ENCODE peak calls at places on chromosome 19, in four cellular contexts. One of them, this sample, is unnamed.
A peak's percentile ranks its signal among the peaks of the same experiment; 100 is the strongest.

GRCh38 chr19:6279620-6279930 is 200 bp downstream of the MLLT1 start:
- DNase-seq in K562: no peak
- DNase-seq in H1: no peak
- DNase-seq in HepG2: no peak
- DNase-seq in this sample: no peak

GRCh38 chr19:47778954-47779351 is 450 bp downstream of the SELENOW start:
- DNase-seq in K562: no peak
- DNase-seq in HepG2: no peak
- DNase-seq in H1: no peak
- DNase-seq in this sample: no peak

GRCh38 chr19:13033819-13034611 is 38.7 kb downstream of the NFIX start:
- DNase-seq in H1: peak; percentile 86
- DNase-seq in K562: peak; percentile 75
- DNase-seq in HepG2: peak; percentile 55
- DNase-seq in this sample: peak; percentile 42

GRCh38 chr19:44875666-44876418 is 15.2 kb upstream of the TOMM40 start:
- DNase-seq in H1: no peak
- DNase-seq in HepG2: no peak
- DNase-seq in K562: no peak
- DNase-seq in this sample: no peak

GRCh38 chr19:45791744-45792481 is 732 bp downstream of the DMWD start:
- DNase-seq in K562: no peak
- DNase-seq in HepG2: no peak
- DNase-seq in H1: no peak
- DNase-seq in this sample: no peak

GRCh38 chr19:46890423-46891170 is 29.8 kb downstream of the ARHGAP35 start:
- DNase-seq in K562: no peak
- DNase-seq in HepG2: peak; percentile 99
- DNase-seq in H1: no peak
- DNase-seq in this sample: peak; percentile 87

GRCh38 chr19:6222884-6223283 is 56.9 kb downstream of the MLLT1 start:
- DNase-seq in K562: no peak
- DNase-seq in HepG2: no peak
- DNase-seq in H1: no peak
- DNase-seq in this sample: no peak

GRCh38 chr19:16051254-16052025 is 24.9 kb upstream of the TPM4 start:
- DNase-seq in HepG2: no peak
- DNase-seq in K562: peak; percentile 52
- DNase-seq in H1: no peak
- DNase-seq in this sample: peak; percentile 53

GRCh38 chr19:12806242-12807131 is at the start of gene RNASEH2A:
- DNase-seq in HepG2: peak; percentile 70
- DNase-seq in H1: peak; percentile 91
- DNase-seq in K562: peak; percentile 95
- DNase-seq in this sample: peak; percentile 86

GRCh38 chr19:35268546-35269424 is at the start of gene USF2:
- DNase-seq in H1: no peak
- DNase-seq in HepG2: peak; percentile 72
- DNase-seq in K562: peak; percentile 89
- DNase-seq in this sample: peak; percentile 93

GRCh38 chr19:10662384-10663251 is 8.5 kb downstream of the ILF3 start:
- DNase-seq in K562: no peak
- DNase-seq in H1: no peak
- DNase-seq in HepG2: no peak
- DNase-seq in this sample: no peak

GRCh38 chr19:45311640-45312039 is 11.0 kb downstream of the CKM start:
- DNase-seq in H1: no peak
- DNase-seq in K562: no peak
- DNase-seq in HepG2: peak; percentile 28
- DNase-seq in this sample: no peak

GRCh38 chr19:55383279-55383788 is 758 bp downstream of the TMEM238 start:
- DNase-seq in HepG2: no peak
- DNase-seq in H1: no peak
- DNase-seq in K562: no peak
- DNase-seq in this sample: no peak

GRCh38 chr19:14405758-14406644 is 13.1 kb downstream of the DDX39A start:
- DNase-seq in K562: peak; percentile 96
- DNase-seq in HepG2: peak; percentile 81
- DNase-seq in H1: peak; percentile 99
- DNase-seq in this sample: peak; percentile 71

GRCh38 chr19:46546194-46546896 is 50.7 kb upstream of the PNMA8B start:
- DNase-seq in HepG2: peak; percentile 30
- DNase-seq in H1: peak; percentile 59
- DNase-seq in K562: peak; percentile 76
- DNase-seq in this sample: peak; percentile 61

GRCh38 chr19:35797663-35798062 is 15.0 kb downstream of the PRODH2 start:
- DNase-seq in H1: peak; percentile 82
- DNase-seq in K562: peak; percentile 44
- DNase-seq in HepG2: no peak
- DNase-seq in this sample: no peak

GRCh38 chr19:18346091-18346490 is 5.7 kb downstream of the PGPEP1 start:
- DNase-seq in HepG2: no peak
- DNase-seq in H1: peak; percentile 61
- DNase-seq in K562: no peak
- DNase-seq in this sample: peak; percentile 40

GRCh38 chr19:53294786-53295441 is 27.4 kb upstream of the VN1R4 start:
- DNase-seq in HepG2: no peak
- DNase-seq in K562: no peak
- DNase-seq in H1: no peak
- DNase-seq in this sample: peak; percentile 19

GRCh38 chr19:8396563-8397203 is 6.5 kb downstream of the RAB11B start:
- DNase-seq in H1: peak; percentile 90
- DNase-seq in K562: peak; percentile 91
- DNase-seq in HepG2: peak; percentile 35
- DNase-seq in this sample: peak; percentile 38

GRCh38 chr19:31351212-31352193 is 2.3 kb upstream of the TSHZ3 start:
- DNase-seq in HepG2: no peak
- DNase-seq in K562: no peak
- DNase-seq in H1: peak; percentile 66
- DNase-seq in this sample: peak; percentile 33

GRCh38 chr19:50319156-50319555 is 10.0 kb downstream of the KCNC3 start:
- DNase-seq in K562: no peak
- DNase-seq in H1: no peak
- DNase-seq in HepG2: no peak
- DNase-seq in this sample: no peak

GRCh38 chr19:49020931-49021895 is 2.9 kb downstream of the CGB3 start:
- DNase-seq in K562: peak; percentile 42
- DNase-seq in H1: no peak
- DNase-seq in HepG2: peak; percentile 23
- DNase-seq in this sample: peak; percentile 55

GRCh38 chr19:12783849-12784393 is 7.4 kb upstream of the JUNB start:
- DNase-seq in H1: no peak
- DNase-seq in K562: peak; percentile 68
- DNase-seq in HepG2: peak; percentile 45
- DNase-seq in this sample: no peak

GRCh38 chr19:6278740-6279619 is 795 bp downstream of the MLLT1 start:
- DNase-seq in HepG2: no peak
- DNase-seq in H1: peak; percentile 52
- DNase-seq in K562: no peak
- DNase-seq in this sample: no peak

GRCh38 chr19:40400521-40400920 is 10.5 kb upstream of the HIPK4 start:
- DNase-seq in HepG2: no peak
- DNase-seq in H1: no peak
- DNase-seq in K562: no peak
- DNase-seq in this sample: no peak

GRCh38 chr19:49497047-49497789 is 984 bp downstream of the RPS11 start:
- DNase-seq in HepG2: no peak
- DNase-seq in K562: peak; percentile 89
- DNase-seq in H1: no peak
- DNase-seq in this sample: peak; percentile 77

GRCh38 chr19:16013181-16013850 is 63.0 kb upstream of the TPM4 start:
- DNase-seq in HepG2: no peak
- DNase-seq in H1: no peak
- DNase-seq in K562: no peak
- DNase-seq in this sample: no peak

GRCh38 chr19:13610042-13610691 is 103.9 kb upstream of the CACNA1A start:
- DNase-seq in HepG2: no peak
- DNase-seq in H1: no peak
- DNase-seq in K562: peak; percentile 7
- DNase-seq in this sample: no peak

GRCh38 chr19:39398297-39398864 is 7.2 kb downstream of the MED29 start:
- DNase-seq in HepG2: peak; percentile 36
- DNase-seq in H1: no peak
- DNase-seq in K562: peak; percentile 77
- DNase-seq in this sample: peak; percentile 84

GRCh38 chr19:10118960-10119359 is 739 bp downstream of the EIF3G start:
- DNase-seq in HepG2: no peak
- DNase-seq in H1: no peak
- DNase-seq in K562: peak; percentile 47
- DNase-seq in this sample: no peak

GRCh38 chr19:53953383-53953782 is 9.4 kb upstream of the CACNG8 start:
- DNase-seq in K562: no peak
- DNase-seq in H1: no peak
- DNase-seq in HepG2: no peak
- DNase-seq in this sample: no peak

GRCh38 chr19:22901431-22902130 is 69.5 kb downstream of the ZNF723 start:
- DNase-seq in HepG2: no peak
- DNase-seq in H1: no peak
- DNase-seq in K562: no peak
- DNase-seq in this sample: no peak

GRCh38 chr19:6769006-6769637 is 1.9 kb upstream of the SH2D3A start:
- DNase-seq in H1: peak; percentile 56
- DNase-seq in HepG2: no peak
- DNase-seq in K562: peak; percentile 61
- DNase-seq in this sample: peak; percentile 46

GRCh38 chr19:6220385-6221191 is 59.2 kb downstream of the MLLT1 start:
- DNase-seq in K562: no peak
- DNase-seq in H1: no peak
- DNase-seq in HepG2: no peak
- DNase-seq in this sample: no peak

GRCh38 chr19:51439021-51439465 is 19.2 kb downstream of the SIGLEC8 start:
- DNase-seq in HepG2: peak; percentile 14
- DNase-seq in K562: peak; percentile 51
- DNase-seq in H1: no peak
- DNase-seq in this sample: no peak

GRCh38 chr19:51440846-51441409 is 17.3 kb downstream of the SIGLEC8 start:
- DNase-seq in K562: peak; percentile 84
- DNase-seq in H1: no peak
- DNase-seq in HepG2: no peak
- DNase-seq in this sample: no peak

GRCh38 chr19:51440052-51440451 is 18.2 kb downstream of the SIGLEC8 start:
- DNase-seq in HepG2: no peak
- DNase-seq in K562: no peak
- DNase-seq in H1: no peak
- DNase-seq in this sample: no peak

DNA sequence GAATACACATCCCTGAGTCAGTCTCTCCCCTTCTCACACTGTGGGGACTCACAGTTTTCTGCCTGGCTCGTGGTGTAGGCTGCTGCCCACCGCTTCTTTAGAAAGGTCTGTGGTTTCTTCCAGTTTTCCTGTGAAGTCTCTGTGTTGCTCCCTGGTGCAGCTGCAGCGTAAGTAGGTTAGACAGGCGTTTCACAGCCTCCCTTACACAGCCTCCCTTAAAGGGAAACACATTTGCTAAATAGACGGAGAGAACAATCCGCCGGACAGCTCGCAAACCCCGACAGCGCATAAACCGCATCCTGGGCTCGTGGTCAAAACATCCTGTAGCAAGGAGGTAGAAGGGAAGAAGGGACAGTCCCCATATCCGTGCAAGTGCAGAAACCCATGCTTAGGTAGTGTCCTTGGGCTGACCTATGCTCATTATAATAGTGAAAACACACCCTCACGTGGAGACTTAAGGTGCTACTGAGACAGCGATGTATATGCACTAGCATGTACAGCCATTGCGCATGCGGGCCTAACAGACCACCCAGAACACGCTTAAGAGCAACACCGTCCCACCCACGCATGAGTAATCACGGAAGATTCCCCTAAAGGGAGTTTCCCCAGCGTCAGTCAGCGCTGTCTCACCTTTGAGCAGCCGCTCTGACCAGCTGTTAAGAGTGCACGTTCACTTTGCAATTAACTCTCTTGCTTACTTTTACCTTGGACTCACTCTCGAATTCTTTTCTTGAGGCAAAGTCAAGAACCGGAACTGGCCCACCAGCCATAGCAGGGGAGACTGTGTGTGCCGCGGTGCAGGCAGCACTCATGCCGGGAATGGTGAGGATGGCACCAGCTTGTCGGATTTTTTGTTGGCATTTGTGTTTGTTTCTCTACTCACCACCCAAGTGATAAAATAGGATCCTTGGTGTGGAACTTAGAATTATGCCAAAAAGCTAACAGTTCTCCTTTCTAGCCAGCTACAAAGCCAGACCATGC is 16.6 kb downstream of the SIGLEC8 start:
- DNase-seq in HepG2: no peak
- DNase-seq in H1: no peak
- DNase-seq in K562: peak; percentile 82
- DNase-seq in this sample: no peak
- TF ChIP-seq RNF2 in HepG2: no peak
- TF ChIP-seq RNF2 in H1: no peak
- TF ChIP-seq RNF2 in K562: peak; percentile 71
- TF ChIP-seq RNF2 in this sample: no peak

GRCh38 chr19:43799502-43800142 is 2.6 kb downstream of the LYPD5 start:
- DNase-seq in K562: peak; percentile 32
- DNase-seq in HepG2: no peak
- DNase-seq in H1: no peak
- DNase-seq in this sample: no peak
- TF ChIP-seq RNF2 in K562: no peak
- TF ChIP-seq RNF2 in HepG2: no peak
- TF ChIP-seq RNF2 in H1: no peak
- TF ChIP-seq RNF2 in this sample: no peak

GRCh38 chr19:41537789-41538188 is 38.2 kb upstream of the CEACAM21 start:
- DNase-seq in K562: peak; percentile 50
- DNase-seq in H1: no peak
- DNase-seq in HepG2: peak; percentile 6
- DNase-seq in this sample: no peak
- TF ChIP-seq RNF2 in K562: no peak
- TF ChIP-seq RNF2 in H1: no peak
- TF ChIP-seq RNF2 in HepG2: no peak
- TF ChIP-seq RNF2 in this sample: no peak

GRCh38 chr19:2014081-2014693 is 1.3 kb downstream of the BTBD2 start:
- DNase-seq in H1: no peak
- DNase-seq in K562: no peak
- DNase-seq in HepG2: no peak
- DNase-seq in this sample: no peak

GRCh38 chr19:2016041-2016807 is 710 bp upstream of the BTBD2 start:
- DNase-seq in K562: peak; percentile 76
- DNase-seq in HepG2: peak; percentile 63
- DNase-seq in H1: no peak
- DNase-seq in this sample: peak; percentile 68

GRCh38 chr19:2013683-2013961 is 1.9 kb downstream of the BTBD2 start:
- DNase-seq in H1: no peak
- DNase-seq in HepG2: no peak
- DNase-seq in K562: no peak
- DNase-seq in this sample: no peak

GRCh38 chr19:2014731-2015610 is 543 bp downstream of the BTBD2 start:
- DNase-seq in K562: peak; percentile 35
- DNase-seq in H1: no peak
- DNase-seq in HepG2: no peak
- DNase-seq in this sample: no peak

DNA sequence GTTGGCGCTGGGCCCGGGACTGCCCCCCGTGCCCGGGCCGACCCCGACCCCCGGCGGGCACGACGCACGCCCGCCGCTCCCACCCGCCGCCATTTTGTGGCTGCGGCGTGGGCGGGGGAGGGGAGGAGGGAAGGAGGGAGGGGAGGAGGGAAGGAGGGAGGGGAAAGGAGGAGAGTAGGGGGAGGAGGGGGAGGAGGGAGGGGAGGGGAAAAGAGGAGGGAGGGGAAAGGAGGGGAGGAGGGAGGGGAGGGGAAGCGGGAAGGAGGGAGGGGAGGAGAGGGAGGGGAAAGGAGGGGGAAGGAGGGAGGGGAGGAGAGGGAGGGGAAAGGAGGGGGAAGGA is at the start of gene BTBD2:
- DNase-seq in K562: peak; percentile 81
- DNase-seq in H1: no peak
- DNase-seq in HepG2: no peak
- DNase-seq in this sample: peak; percentile 85
- TF ChIP-seq RNF2 in K562: no peak
- TF ChIP-seq RNF2 in H1: no peak
- TF ChIP-seq RNF2 in HepG2: no peak
- TF ChIP-seq RNF2 in this sample: no peak